ENCODE peak calls at places on chromosomes 1 and 21, in nine cellular contexts. M is neural progenitor cell; Z is activated T-cell treated with anti-CD3 and anti-CD28 coated beads for 1 hour; N is NCI-H460; U is Caki2; G is CD8-positive, alpha-beta T cell; E is activated CD4-positive, alpha-beta T cell treated with anti-CD3 and anti-CD28 coated beads, Interleukin-2, amount 50 U/mL, for 4 hours; I is NCI-H748 treated with DMSO at 0.1 percent for 48 hours; B is activated CD4-positive, CD25-positive, alpha-beta regulatory T cell treated with anti-CD3 and anti-CD28 coated beads, Interleukin-2, amount 50 U/mL, for 16 hours. L is an unnamed sample.
A peak's percentile ranks its signal among the peaks of the same experiment; 100 is the strongest.

GRCh38 chr1:174211486-174211885 is 52.2 kb downstream of the RABGAP1L start:
- DNase-seq in E (no peak), Z (no peak), M (no peak), G (no peak), I (no peak), U (no peak), N (no peak), B (no peak), L (no peak)

GRCh38 chr1:167533851-167534300 is 15.5 kb upstream of the CD247 start:
- DNase-seq in M (peak; percentile 91), N (peak; percentile 73), B (peak; percentile 36), G (peak; percentile 48), U (peak; percentile 36), Z (peak; percentile 51), I (peak; percentile 43), E (peak; percentile 58), L (peak; percentile 82)

GRCh38 chr1:212228591-212229119 is 56.6 kb upstream of the PPP2R5A start:
- DNase-seq in B (no peak), E (no peak), G (no peak), Z (no peak), U (peak; percentile 80), I (no peak), N (no peak), M (no peak), L (no peak)

GRCh38 chr1:56137829-56138505 is 441.4 kb downstream of the PLPP3 start:
- DNase-seq in G (no peak), B (no peak), E (no peak), Z (no peak), N (no peak), U (no peak), M (no peak), I (no peak), L (peak; percentile 80)

GRCh38 chr21:34639250-34639649 is 24.3 kb upstream of the RCAN1 start:
- DNase-seq in B (no peak), G (no peak), M (no peak), Z (no peak), U (no peak), E (no peak), N (no peak), I (no peak), L (no peak)

GRCh38 chr1:3465935-3466321 is 11.5 kb downstream of the ARHGEF16 start:
- DNase-seq in B (no peak), G (no peak), Z (no peak), I (no peak), E (no peak), U (no peak), M (no peak), N (no peak), L (no peak)

GRCh38 chr1:245671966-245672767 is 517.4 kb downstream of the KIF26B start:
- DNase-seq in G (no peak), U (no peak), N (no peak), M (no peak), E (no peak), B (no peak), Z (no peak), I (no peak), L (no peak)

GRCh38 chr1:234606731-234607090 is 3.3 kb downstream of the IRF2BP2 start:
- DNase-seq in B (no peak), Z (no peak), I (no peak), M (no peak), G (no peak), U (no peak), E (no peak), N (no peak), L (no peak)

GRCh38 chr21:45154511-45155508 is 80.4 kb downstream of the ADARB1 start:
- DNase-seq in B (no peak), G (peak; percentile 50), M (no peak), E (no peak), N (no peak), U (peak; percentile 42), Z (no peak), I (no peak), L (peak; percentile 52)

GRCh38 chr1:86696522-86696921 is 7.9 kb upstream of the SH3GLB1 start:
- DNase-seq in N (no peak), B (no peak), E (no peak), U (no peak), I (no peak), M (no peak), G (no peak), Z (no peak), L (peak; percentile 28)

GRCh38 chr1:172425339-172425738 is 4.9 kb downstream of the C1orf105 start:
- DNase-seq in Z (no peak), E (no peak), B (no peak), U (no peak), M (no peak), I (no peak), N (no peak), G (no peak), L (no peak)

GRCh38 chr1:201499191-201499590 is 7.7 kb downstream of the CSRP1 start:
- DNase-seq in N (no peak), E (no peak), Z (no peak), U (no peak), M (no peak), G (no peak), B (no peak), I (no peak), L (no peak)

GRCh38 chr1:94819584-94819944 is 593 bp upstream of the SLC44A3 start:
- DNase-seq in U (no peak), I (no peak), M (no peak), B (no peak), E (no peak), Z (no peak), N (no peak), G (no peak), L (no peak)

GRCh38 chr1:159177273-159177907 is 6.0 kb downstream of the CADM3 start:
- DNase-seq in I (no peak), U (peak; percentile 74), E (no peak), G (no peak), M (peak; percentile 93), N (peak; percentile 84), B (no peak), Z (no peak), L (peak; percentile 76)

GRCh38 chr1:60129916-60130315 is 56.3 kb upstream of the C1orf87 start:
- DNase-seq in N (no peak), B (no peak), G (no peak), E (no peak), M (no peak), Z (no peak), I (no peak), U (no peak), L (peak; percentile 46)

GRCh38 chr1:167922023-167922422 is 8.1 kb upstream of the ADCY10 start:
- DNase-seq in N (no peak), E (no peak), B (no peak), G (no peak), Z (no peak), I (no peak), M (no peak), U (no peak), L (peak; percentile 71)

GRCh38 chr1:180167021-180167701 is 12.5 kb downstream of the QSOX1 start:
- DNase-seq in U (no peak), B (no peak), G (no peak), I (no peak), E (no peak), Z (no peak), M (peak; percentile 8), N (no peak), L (peak; percentile 36)

GRCh38 chr1:81672766-81673165 is 128.0 kb upstream of the ADGRL2 start:
- DNase-seq in E (no peak), M (no peak), N (no peak), I (no peak), Z (no peak), U (no peak), B (no peak), G (no peak), L (no peak)

GRCh38 chr1:37673920-37674319 is 18.4 kb upstream of the CDCA8 start:
- DNase-seq in U (no peak), B (peak; percentile 16), I (no peak), Z (peak; percentile 38), E (no peak), M (no peak), N (no peak), G (peak; percentile 82), L (no peak)

GRCh38 chr1:36207339-36207738 is 16.9 kb upstream of the THRAP3 start:
- DNase-seq in G (no peak), N (no peak), M (no peak), B (no peak), U (no peak), E (no peak), I (no peak), Z (no peak), L (peak; percentile 45)

GRCh38 chr1:153040950-153041631 is at the start of gene SPRR2D:
- DNase-seq in N (no peak), G (no peak), I (no peak), B (no peak), M (no peak), E (no peak), Z (no peak), U (no peak), L (no peak)

GRCh38 chr1:223299553-223299952 is 64.4 kb downstream of the SUSD4 start:
- DNase-seq in B (no peak), G (no peak), N (no peak), I (no peak), Z (no peak), U (no peak), M (no peak), E (no peak), L (no peak)

GRCh38 chr1:238485062-238485905 is 594.6 kb upstream of the ZP4 start:
- DNase-seq in N (peak; percentile 80), I (peak; percentile 43), G (no peak), E (no peak), M (peak; percentile 38), Z (no peak), B (no peak), U (no peak), L (peak; percentile 51)

L was measured in adipocyte.